ENCODE peak calls at places on chromosomes 13 and 19, in five cellular contexts. One of them, this sample, is unnamed.

GRCh38 chr19:1487576-1488281 is 2.4 kb downstream of the PCSK4 start:
- DNase-seq in left ventricle myocardium inferior: no peak
- DNase-seq in CD8-positive, alpha-beta T cell: no peak
- DNase-seq in CD4-positive, alpha-beta T cell: no peak
- DNase-seq in coronary artery: no peak
- DNase-seq in this sample: no peak

GRCh38 chr19:1949304-1950101 is 8.5 kb downstream of the CSNK1G2 start:
- DNase-seq in left ventricle myocardium inferior: no peak
- DNase-seq in CD8-positive, alpha-beta T cell: no peak
- DNase-seq in CD4-positive, alpha-beta T cell: no peak
- DNase-seq in coronary artery: no peak
- DNase-seq in this sample: no peak

GRCh38 chr13:22793598-22794134 is 387.1 kb upstream of the SGCG start:
- DNase-seq in left ventricle myocardium inferior: no peak
- DNase-seq in CD8-positive, alpha-beta T cell: no peak
- DNase-seq in CD4-positive, alpha-beta T cell: no peak
- DNase-seq in coronary artery: no peak
- DNase-seq in this sample: no peak

GRCh38 chr19:35545855-35546381 is 492 bp downstream of the TMEM147 start:
- DNase-seq in left ventricle myocardium inferior: peak
- DNase-seq in CD8-positive, alpha-beta T cell: peak
- DNase-seq in CD4-positive, alpha-beta T cell: no peak
- DNase-seq in coronary artery: no peak
- DNase-seq in this sample: peak

GRCh38 chr13:62643799-62644484 is 1228.3 kb upstream of the PCDH20 start:
- DNase-seq in left ventricle myocardium inferior: no peak
- DNase-seq in CD8-positive, alpha-beta T cell: no peak
- DNase-seq in CD4-positive, alpha-beta T cell: no peak
- DNase-seq in coronary artery: no peak
- DNase-seq in this sample: no peak

GRCh38 chr19:7676854-7677253 is at the start of gene MCEMP1:
- DNase-seq in left ventricle myocardium inferior: no peak
- DNase-seq in CD8-positive, alpha-beta T cell: no peak
- DNase-seq in CD4-positive, alpha-beta T cell: no peak
- DNase-seq in coronary artery: no peak
- DNase-seq in this sample: no peak

GRCh38 chr19:18995804-18996241 is 37.5 kb downstream of the SUGP2 start:
- DNase-seq in left ventricle myocardium inferior: peak
- DNase-seq in CD8-positive, alpha-beta T cell: no peak
- DNase-seq in CD4-positive, alpha-beta T cell: no peak
- DNase-seq in coronary artery: no peak
- DNase-seq in this sample: no peak

GRCh38 chr13:62879071-62879470 is 1463.4 kb upstream of the PCDH20 start:
- DNase-seq in left ventricle myocardium inferior: no peak
- DNase-seq in CD8-positive, alpha-beta T cell: no peak
- DNase-seq in CD4-positive, alpha-beta T cell: no peak
- DNase-seq in coronary artery: no peak
- DNase-seq in this sample: no peak

GRCh38 chr19:35977446-35978222 is 17.4 kb upstream of the SDHAF1 start:
- DNase-seq in left ventricle myocardium inferior: no peak
- DNase-seq in CD8-positive, alpha-beta T cell: no peak
- DNase-seq in CD4-positive, alpha-beta T cell: no peak
- DNase-seq in coronary artery: no peak
- DNase-seq in this sample: no peak

GRCh38 chr13:73073050-73073449 is 14.2 kb downstream of the KLF5 start:
- DNase-seq in left ventricle myocardium inferior: no peak
- DNase-seq in CD8-positive, alpha-beta T cell: no peak
- DNase-seq in CD4-positive, alpha-beta T cell: no peak
- DNase-seq in coronary artery: no peak
- DNase-seq in this sample: no peak

GRCh38 chr13:97566907-97567306 is 132.9 kb downstream of the RAP2A start:
- DNase-seq in left ventricle myocardium inferior: no peak
- DNase-seq in CD8-positive, alpha-beta T cell: no peak
- DNase-seq in CD4-positive, alpha-beta T cell: no peak
- DNase-seq in coronary artery: no peak
- DNase-seq in this sample: no peak

GRCh38 chr13:76148374-76148773 is 512.2 kb downstream of the LMO7 start:
- DNase-seq in left ventricle myocardium inferior: no peak
- DNase-seq in CD8-positive, alpha-beta T cell: no peak
- DNase-seq in CD4-positive, alpha-beta T cell: no peak
- DNase-seq in coronary artery: no peak
- DNase-seq in this sample: no peak

GRCh38 chr19:2877398-2878331 is 10.5 kb downstream of the ZNF556 start:
- DNase-seq in left ventricle myocardium inferior: no peak
- DNase-seq in CD8-positive, alpha-beta T cell: no peak
- DNase-seq in CD4-positive, alpha-beta T cell: no peak
- DNase-seq in coronary artery: no peak
- DNase-seq in this sample: no peak

GRCh38 chr13:114077938-114078335 is 54.5 kb downstream of the RASA3 start:
- DNase-seq in left ventricle myocardium inferior: no peak
- DNase-seq in CD8-positive, alpha-beta T cell: no peak
- DNase-seq in CD4-positive, alpha-beta T cell: no peak
- DNase-seq in coronary artery: no peak
- DNase-seq in this sample: no peak

GRCh38 chr19:41553804-41554203 is 22.2 kb upstream of the CEACAM21 start:
- DNase-seq in left ventricle myocardium inferior: no peak
- DNase-seq in CD8-positive, alpha-beta T cell: no peak
- DNase-seq in CD4-positive, alpha-beta T cell: no peak
- DNase-seq in coronary artery: no peak
- DNase-seq in this sample: no peak
- H3K27ac ChIP-seq in left ventricle myocardium inferior: no peak
- H3K27ac ChIP-seq in CD8-positive, alpha-beta T cell: no peak
- H3K27ac ChIP-seq in CD4-positive, alpha-beta T cell: peak
- H3K27ac ChIP-seq in coronary artery: no peak
- H3K27ac ChIP-seq in this sample: no peak

DNA sequence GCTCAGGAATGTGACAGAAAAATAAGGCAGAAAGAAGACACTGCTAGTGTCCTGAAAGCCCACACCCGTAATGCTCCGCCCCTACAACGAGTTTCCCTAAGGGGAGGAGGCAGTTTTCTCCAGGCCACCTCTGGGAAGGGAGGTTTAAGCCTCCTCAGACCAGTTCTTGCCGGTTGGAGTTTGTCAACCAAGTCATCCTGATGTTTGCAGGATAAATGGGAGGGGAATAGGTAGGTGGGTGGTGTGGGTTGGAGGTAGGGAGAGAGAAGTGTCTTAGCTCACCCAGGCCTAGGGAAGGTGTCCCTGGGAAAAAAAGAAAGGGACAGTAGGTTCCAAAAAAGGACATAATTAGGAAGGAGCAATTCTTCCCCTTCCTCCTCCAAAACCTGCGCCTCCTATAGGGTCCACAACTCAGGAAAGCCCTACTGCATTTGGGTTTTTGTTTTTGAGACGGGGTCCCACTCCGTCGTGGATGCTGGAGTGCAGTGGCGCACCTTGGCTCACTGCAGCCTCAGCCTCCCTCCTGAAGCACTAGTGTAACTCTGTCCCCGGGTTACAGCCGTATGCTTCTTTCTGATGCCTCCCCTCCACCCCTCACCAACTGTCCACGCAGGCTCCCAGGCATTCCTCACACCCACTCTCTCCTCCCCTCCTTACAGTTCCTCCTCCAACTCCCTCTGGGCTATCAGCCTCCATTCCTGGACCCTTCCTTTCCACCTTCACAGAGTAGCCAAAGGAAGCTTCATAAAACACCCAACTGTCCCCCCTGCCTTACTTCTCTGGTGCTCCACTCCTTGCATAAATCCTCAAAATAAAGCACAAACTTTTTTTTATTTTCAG is 2.0 kb upstream of the SERTAD3 start:
- DNase-seq in left ventricle myocardium inferior: no peak
- DNase-seq in CD8-positive, alpha-beta T cell: no peak
- DNase-seq in CD4-positive, alpha-beta T cell: no peak
- DNase-seq in coronary artery: no peak
- DNase-seq in this sample: no peak
- H3K27ac ChIP-seq in left ventricle myocardium inferior: no peak
- H3K27ac ChIP-seq in CD8-positive, alpha-beta T cell: no peak
- H3K27ac ChIP-seq in CD4-positive, alpha-beta T cell: no peak
- H3K27ac ChIP-seq in coronary artery: no peak
- H3K27ac ChIP-seq in this sample: no peak

DNA sequence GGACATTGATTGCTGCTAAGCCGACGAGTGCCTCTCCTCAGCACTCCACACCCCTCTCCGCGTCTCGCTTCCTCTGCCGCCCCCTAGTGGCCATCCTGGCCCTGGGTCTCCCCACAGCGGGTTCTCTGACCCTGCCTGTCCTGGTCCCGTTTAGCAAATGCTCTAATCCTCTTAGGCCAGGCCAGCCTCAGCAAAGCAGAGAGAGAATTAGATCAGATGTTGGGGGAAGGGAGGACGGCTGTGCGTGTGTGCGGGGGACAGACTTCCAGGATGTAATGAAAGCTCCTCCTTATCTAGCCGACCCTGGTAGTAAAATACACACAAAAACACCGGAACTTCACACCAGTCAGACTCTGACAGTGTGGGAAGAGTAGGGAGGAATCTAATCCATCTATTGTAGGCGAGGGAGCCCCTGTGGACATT is 4.5 kb downstream of the TPRX2 start:
- DNase-seq in left ventricle myocardium inferior: peak
- DNase-seq in CD8-positive, alpha-beta T cell: peak
- DNase-seq in CD4-positive, alpha-beta T cell: peak
- DNase-seq in coronary artery: peak
- DNase-seq in this sample: peak
- H3K27ac ChIP-seq in left ventricle myocardium inferior: no peak
- H3K27ac ChIP-seq in CD8-positive, alpha-beta T cell: no peak
- H3K27ac ChIP-seq in CD4-positive, alpha-beta T cell: no peak
- H3K27ac ChIP-seq in coronary artery: no peak
- H3K27ac ChIP-seq in this sample: no peak

DNA sequence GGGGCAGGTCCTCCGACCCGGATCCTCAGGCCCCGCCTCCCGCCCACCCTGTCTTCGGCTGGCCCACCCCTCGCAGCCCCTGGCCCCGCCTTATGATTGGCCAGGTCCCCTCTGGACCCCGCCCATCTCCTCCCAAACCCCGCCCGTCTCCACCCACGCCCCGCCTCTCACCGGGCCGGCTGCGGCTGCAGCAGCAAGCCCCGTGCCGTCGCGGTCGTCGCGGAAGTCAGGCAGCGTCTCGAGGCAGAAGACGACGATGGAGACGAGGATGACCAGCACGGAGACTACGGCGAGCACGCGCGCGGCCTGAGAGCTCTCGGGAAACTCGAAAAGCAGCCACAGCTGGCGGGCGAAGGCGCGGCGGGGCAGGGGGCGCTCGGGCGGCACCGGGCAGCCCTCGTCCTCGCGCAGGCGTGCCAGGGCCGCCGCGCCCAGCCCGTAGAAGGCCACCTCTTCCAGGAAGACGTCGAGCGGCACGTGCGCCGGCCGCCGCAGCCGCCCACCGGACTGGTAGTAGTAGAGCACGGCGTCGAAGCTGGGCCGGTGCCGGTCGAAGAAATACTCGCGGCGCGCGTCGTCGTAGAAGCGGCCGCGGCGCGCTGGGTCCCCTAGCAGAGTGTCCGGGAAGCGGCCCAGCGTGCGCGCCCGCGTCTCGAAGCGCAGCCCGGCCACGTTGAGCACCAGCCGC is 495 bp downstream of the KCNA7 start:
- DNase-seq in left ventricle myocardium inferior: no peak
- DNase-seq in CD8-positive, alpha-beta T cell: peak
- DNase-seq in CD4-positive, alpha-beta T cell: no peak
- DNase-seq in coronary artery: no peak
- DNase-seq in this sample: no peak
- H3K27ac ChIP-seq in left ventricle myocardium inferior: no peak
- H3K27ac ChIP-seq in CD8-positive, alpha-beta T cell: no peak
- H3K27ac ChIP-seq in CD4-positive, alpha-beta T cell: no peak
- H3K27ac ChIP-seq in coronary artery: no peak
- H3K27ac ChIP-seq in this sample: no peak

DNA sequence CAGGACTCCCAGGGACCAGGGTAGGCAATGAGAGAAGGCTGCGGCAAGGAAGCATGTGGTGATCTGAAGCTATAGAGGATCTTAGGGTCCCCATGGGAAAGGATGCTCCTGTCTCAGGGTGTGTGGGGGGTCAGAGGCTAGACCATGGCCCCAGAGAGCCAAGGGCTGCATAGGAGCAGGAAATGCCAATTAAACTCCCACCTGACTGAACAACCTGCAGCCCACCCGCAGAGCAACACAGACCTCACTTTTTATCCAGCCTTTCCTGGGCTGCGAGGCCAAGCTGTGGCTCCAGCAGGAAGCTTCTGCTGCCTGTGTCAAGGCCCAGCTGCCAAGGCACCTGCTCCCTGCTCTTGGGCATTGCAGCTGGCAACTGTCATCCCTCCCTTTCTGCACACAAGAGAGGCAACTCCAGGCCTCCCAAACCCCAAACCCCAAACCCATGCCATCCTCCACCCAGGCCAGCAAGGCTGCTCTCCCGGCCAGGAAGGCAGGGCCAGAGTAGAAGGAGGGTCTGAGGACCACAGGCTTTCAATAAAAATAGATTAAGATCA is 290.1 kb downstream of the FOXO1 start:
- DNase-seq in left ventricle myocardium inferior: no peak
- DNase-seq in CD8-positive, alpha-beta T cell: no peak
- DNase-seq in CD4-positive, alpha-beta T cell: no peak
- DNase-seq in coronary artery: no peak
- DNase-seq in this sample: no peak
- H3K27ac ChIP-seq in left ventricle myocardium inferior: no peak
- H3K27ac ChIP-seq in CD8-positive, alpha-beta T cell: no peak
- H3K27ac ChIP-seq in CD4-positive, alpha-beta T cell: no peak
- H3K27ac ChIP-seq in coronary artery: no peak
- H3K27ac ChIP-seq in this sample: no peak

DNA sequence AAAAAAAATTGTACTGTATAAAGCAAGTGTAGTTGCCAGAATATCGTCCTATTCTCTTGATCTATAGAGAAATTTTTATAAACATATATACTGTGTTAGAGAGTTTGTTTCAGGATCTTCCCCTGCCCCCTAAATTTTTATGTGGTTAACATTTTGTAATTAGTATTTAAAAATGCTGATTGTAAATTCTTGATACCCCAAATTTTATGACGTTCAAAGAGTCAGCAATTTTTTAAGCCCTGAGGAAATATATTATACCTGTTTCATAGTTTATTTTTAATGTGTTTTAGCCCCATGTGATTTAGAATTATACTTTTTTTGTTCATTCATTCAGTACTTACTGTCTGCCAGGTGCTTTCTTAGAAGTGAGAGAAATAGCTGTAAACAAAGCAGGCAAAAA is 7.3 kb upstream of the KCTD4 start:
- DNase-seq in left ventricle myocardium inferior: no peak
- DNase-seq in CD8-positive, alpha-beta T cell: no peak
- DNase-seq in CD4-positive, alpha-beta T cell: no peak
- DNase-seq in coronary artery: no peak
- DNase-seq in this sample: no peak
- H3K27ac ChIP-seq in left ventricle myocardium inferior: peak
- H3K27ac ChIP-seq in CD8-positive, alpha-beta T cell: no peak
- H3K27ac ChIP-seq in CD4-positive, alpha-beta T cell: no peak
- H3K27ac ChIP-seq in coronary artery: no peak
- H3K27ac ChIP-seq in this sample: no peak

GRCh38 chr13:30564489-30564888 is 53.2 kb upstream of the USPL1 start:
- DNase-seq in left ventricle myocardium inferior: no peak
- DNase-seq in CD8-positive, alpha-beta T cell: no peak
- DNase-seq in CD4-positive, alpha-beta T cell: no peak
- DNase-seq in coronary artery: no peak
- DNase-seq in this sample: no peak
- H3K27ac ChIP-seq in left ventricle myocardium inferior: no peak
- H3K27ac ChIP-seq in CD8-positive, alpha-beta T cell: no peak
- H3K27ac ChIP-seq in CD4-positive, alpha-beta T cell: no peak
- H3K27ac ChIP-seq in coronary artery: no peak
- H3K27ac ChIP-seq in this sample: no peak

This sample was measured in ovary.